ENCODE peak calls at places on chromosomes 13 and 19, in four cellular contexts. V is iPS DF 19.7; Z is AG10803; W is stimulated activated CD4-positive, alpha-beta T cell treated with anti-CD3 and anti-CD28 coated beads, Interleukin-2, amount 100 ng/mL, for 24 hours. O is an unnamed sample.

GRCh38 chr13:46759861-46760260 is 37.1 kb downstream of the ESD start:
- DNase-seq in Z (peak), V (no peak), W (no peak), O (no peak)

GRCh38 chr13:41544824-41545707 is 87.7 kb downstream of the RGCC start:
- DNase-seq in W (no peak), Z (peak), V (no peak), O (no peak)

GRCh38 chr19:16118489-16119033 is 6.9 kb downstream of the RAB8A start:
- DNase-seq in Z (no peak), V (no peak), W (peak), O (peak)

GRCh38 chr19:37655689-37656491 is 625 bp upstream of the ZFP30 start:
- DNase-seq in W (peak), V (peak), Z (peak), O (peak)

GRCh38 chr13:25067054-25067453 is 28.9 kb upstream of the PABPC3 start:
- DNase-seq in W (no peak), Z (no peak), V (no peak), O (no peak)

GRCh38 chr13:26051231-26052135 is at the start of gene SHISA2:
- DNase-seq in Z (peak), W (peak), V (no peak), O (peak)

GRCh38 chr13:106815545-106815944 is 247.6 kb upstream of the ARGLU1 start:
- DNase-seq in W (no peak), Z (no peak), V (peak), O (no peak)

GRCh38 chr19:39390460-39390758 is 497 bp downstream of the PAF1 start:
- DNase-seq in Z (no peak), W (peak), V (no peak), O (no peak)

GRCh38 chr13:97255515-97255999 is 33.4 kb downstream of the MBNL2 start:
- DNase-seq in V (no peak), W (no peak), Z (no peak), O (no peak)

GRCh38 chr19:37931941-37932655 is 25.1 kb downstream of the SIPA1L3 start:
- DNase-seq in V (no peak), W (no peak), Z (peak), O (no peak)

GRCh38 chr19:48632692-48633147 is 4.5 kb downstream of the DBP start:
- DNase-seq in W (no peak), Z (peak), V (no peak), O (no peak)

GRCh38 chr19:40266912-40267600 is 18.1 kb downstream of the AKT2 start:
- DNase-seq in W (no peak), Z (no peak), V (no peak), O (no peak)

GRCh38 chr19:50821248-50821612 is 2.4 kb downstream of the KLK1 start:
- DNase-seq in V (no peak), Z (no peak), W (no peak), O (no peak)

GRCh38 chr19:33627962-33628839 is 6.4 kb downstream of the CHST8 start:
- DNase-seq in V (no peak), Z (no peak), W (no peak), O (no peak)

GRCh38 chr19:35883920-35884319 is 15.5 kb downstream of the APLP1 start:
- DNase-seq in V (no peak), W (no peak), Z (no peak), O (no peak)

GRCh38 chr19:31512403-31512970 is 163.3 kb upstream of the TSHZ3 start:
- DNase-seq in Z (no peak), W (no peak), V (no peak), O (no peak)

GRCh38 chr13:65808061-65808460 is 1422.1 kb downstream of the PCDH9 start:
- DNase-seq in W (no peak), Z (no peak), V (no peak), O (no peak)

GRCh38 chr19:30580673-30581072 is 208.5 kb downstream of the ZNF536 start:
- DNase-seq in W (no peak), V (no peak), Z (no peak), O (no peak)

GRCh38 chr19:34172661-34173144 is 399 bp downstream of the LSM14A start:
- DNase-seq in V (no peak), Z (no peak), W (peak), O (no peak)

GRCh38 chr13:40101708-40102359 is 446.4 kb downstream of the COG6 start:
- DNase-seq in W (peak), Z (no peak), V (no peak), O (peak)

GRCh38 chr19:1045247-1045603 is 5.3 kb downstream of the ABCA7 start:
- DNase-seq in Z (no peak), W (peak), V (no peak), O (peak)

GRCh38 chr13:80048802-80049201 is 292.1 kb downstream of the SPRY2 start:
- DNase-seq in W (peak), Z (peak), V (peak), O (peak)

GRCh38 chr19:2170219-2170618 is 6.5 kb downstream of the DOT1L start:
- DNase-seq in W (no peak), Z (no peak), V (no peak), O (no peak)

GRCh38 chr19:16040642-16041041 is 35.7 kb upstream of the TPM4 start:
- DNase-seq in Z (peak), V (no peak), W (no peak), O (no peak)

GRCh38 chr13:28819748-28820098 is 416 bp upstream of the MTUS2 start:
- DNase-seq in W (peak), V (no peak), Z (peak), O (peak)

GRCh38 chr13:50911937-50912624 is 2.5 kb downstream of the RNASEH2B start:
- DNase-seq in Z (peak), W (peak), V (peak), O (peak)

GRCh38 chr19:28159065-28159464 is 1053.9 kb downstream of the UQCRFS1 start:
- DNase-seq in Z (no peak), V (no peak), W (no peak), O (no peak)

O was measured in stimulated activated naive CD8-positive, alpha-beta T cell treated with anti-CD3 and anti-CD28 coated beads, Interleukin-15, amount 100 ng/mL, for 72 hours.